ENCODE peak calls at places on chromosomes 16 and 17, in five cellular contexts. Y is foreskin fibroblast, Q is coronary artery, I is PC-3, N is HepG2. K is an unnamed sample.

GRCh38 chr17:58564971-58565370 is 50.5 kb upstream of the MTMR4 start:
- DNase-seq in Y (no peak), Q (no peak), I (no peak), N (no peak), K (no peak)

GRCh38 chr16:77723108-77723514 is 797 bp downstream of the NUDT7 start:
- DNase-seq in Y (peak), Q (no peak), I (no peak), N (no peak), K (no peak)

GRCh38 chr17:59754547-59754946 is 47.1 kb downstream of the VMP1 start:
- DNase-seq in Y (peak), Q (no peak), I (peak), N (peak), K (peak)

GRCh38 chr17:18377437-18378204 is at the start of gene EVPLL:
- DNase-seq in Y (no peak), Q (no peak), I (peak), N (no peak), K (no peak)

GRCh38 chr17:63786961-63787711 is 13.2 kb downstream of the DDX42 start:
- DNase-seq in Y (no peak), Q (no peak), I (peak), N (no peak), K (no peak)

GRCh38 chr16:85627835-85628556 is 14.9 kb downstream of the GSE1 start:
- DNase-seq in Y (no peak), Q (no peak), I (no peak), N (no peak), K (no peak)

GRCh38 chr16:68367440-68367839 is 56.6 kb downstream of the PRMT7 start:
- DNase-seq in Y (peak), Q (no peak), I (no peak), N (no peak), K (no peak)

GRCh38 chr17:83173997-83174858 is 94.8 kb downstream of the METRNL start:
- DNase-seq in Y (no peak), Q (peak), I (peak), N (peak), K (no peak)

GRCh38 chr16:57411362-57411976 is 6.9 kb downstream of the CCL17 start:
- DNase-seq in Y (no peak), Q (no peak), I (no peak), N (no peak), K (no peak)

GRCh38 chr17:56367381-56367780 is 214.1 kb downstream of the ANKFN1 start:
- DNase-seq in Y (no peak), Q (no peak), I (no peak), N (no peak), K (no peak)

GRCh38 chr16:66328282-66328681 is 38.2 kb upstream of the CDH5 start:
- DNase-seq in Y (no peak), Q (no peak), I (no peak), N (no peak), K (no peak)

GRCh38 chr17:71099003-71099710 is 929.8 kb downstream of the KCNJ2 start:
- DNase-seq in Y (no peak), Q (no peak), I (no peak), N (no peak), K (no peak)

GRCh38 chr17:1561420-1562177 is 993 bp downstream of the PITPNA start:
- DNase-seq in Y (peak), Q (no peak), I (peak), N (no peak), K (no peak)

GRCh38 chr17:81459224-81459623 is 53.4 kb downstream of the ACTG1 start:
- DNase-seq in Y (no peak), Q (no peak), I (no peak), N (no peak), K (no peak)

GRCh38 chr17:81365148-81365600 is 30.1 kb upstream of the BAHCC1 start:
- DNase-seq in Y (peak), Q (peak), I (peak), N (no peak), K (no peak)

GRCh38 chr16:1651509-1652342 is 26.4 kb upstream of the JPT2 start:
- DNase-seq in Y (no peak), Q (no peak), I (peak), N (no peak), K (no peak)

GRCh38 chr16:85583491-85584181 is 29.5 kb upstream of the GSE1 start:
- DNase-seq in Y (peak), Q (no peak), I (no peak), N (no peak), K (peak)

GRCh38 chr17:71170070-71170469 is 950.8 kb upstream of the SOX9 start:
- DNase-seq in Y (no peak), Q (no peak), I (no peak), N (no peak), K (no peak)

GRCh38 chr17:15268465-15268864 is 3.3 kb upstream of the PMP22 start:
- DNase-seq in Y (no peak), Q (no peak), I (no peak), N (no peak), K (no peak)

GRCh38 chr16:72723781-72724180 is 324.1 kb downstream of the ZFHX3 start:
- DNase-seq in Y (peak), Q (no peak), I (peak), N (no peak), K (peak)

GRCh38 chr17:43665038-43665386 is 3.3 kb upstream of the MEOX1 start:
- DNase-seq in Y (no peak), Q (no peak), I (no peak), N (no peak), K (no peak)

GRCh38 chr17:33469911-33470310 is 176.8 kb upstream of the ASIC2 start:
- DNase-seq in Y (peak), Q (no peak), I (no peak), N (no peak), K (peak)

GRCh38 chr16:81094771-81095251 is 1.4 kb downstream of the GCSH start:
- DNase-seq in Y (peak), Q (no peak), I (no peak), N (no peak), K (no peak)

GRCh38 chr16:25157476-25157875 is 45.9 kb downstream of the LCMT1 start:
- DNase-seq in Y (no peak), Q (no peak), I (no peak), N (no peak), K (no peak)

GRCh38 chr17:57410169-57410568 is 153.8 kb downstream of the MSI2 start:
- DNase-seq in Y (no peak), Q (no peak), I (no peak), N (no peak), K (no peak)

GRCh38 chr17:55237268-55237667 is 27.5 kb upstream of the HLF start:
- DNase-seq in Y (peak), Q (no peak), I (no peak), N (no peak), K (no peak)

GRCh38 chr16:67530013-67530939 is 1.6 kb downstream of the RIPOR1 start:
- DNase-seq in Y (peak), Q (peak), I (peak), N (no peak), K (no peak)

GRCh38 chr17:68821860-68822693 is 133.1 kb downstream of the ABCA8 start:
- DNase-seq in Y (peak), Q (no peak), I (peak), N (peak), K (peak)

GRCh38 chr16:14304891-14305459 is 233.9 kb downstream of the MRTFB start:
- DNase-seq in Y (no peak), Q (no peak), I (no peak), N (no peak), K (no peak)

GRCh38 chr16:14302031-14302398 is 230.9 kb downstream of the MRTFB start:
- DNase-seq in Y (peak), Q (peak), I (peak), N (peak), K (no peak)

GRCh38 chr16:14303654-14304394 is 232.7 kb downstream of the MRTFB start:
- DNase-seq in Y (peak), Q (no peak), I (no peak), N (no peak), K (no peak)

GRCh38 chr16:14302399-14303181 is 231.5 kb downstream of the MRTFB start:
- DNase-seq in Y (peak), Q (no peak), I (no peak), N (no peak), K (no peak)

DNA sequence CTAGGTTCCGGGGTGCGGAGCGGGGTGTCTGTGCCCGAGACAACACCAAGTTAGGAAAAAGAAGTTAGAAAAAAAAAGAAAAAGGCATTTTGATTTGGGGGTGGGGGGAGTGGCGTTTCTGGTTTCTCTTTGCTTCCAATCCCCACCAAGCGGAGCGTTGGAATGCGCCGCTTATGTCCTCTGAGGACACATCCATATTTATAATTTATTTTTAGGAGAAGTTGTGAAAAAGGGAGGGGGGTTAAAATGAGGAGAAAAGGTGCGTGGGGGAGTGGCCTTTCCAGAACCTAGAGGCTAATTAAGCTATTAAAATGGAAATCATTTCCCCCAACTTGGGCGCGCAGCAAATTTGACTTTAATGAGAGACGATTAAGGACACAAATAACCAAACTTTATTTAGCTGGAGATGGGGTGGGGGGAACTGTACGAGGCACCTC is 232.1 kb downstream of the MRTFB start:
- DNase-seq in Y (peak), Q (no peak), I (no peak), N (no peak), K (no peak)
- H3K4me3 ChIP-seq in Y (peak), Q (peak), I (peak), N (peak), K (peak)

GRCh38 chr16:89452925-89453324 is 37.4 kb downstream of the ANKRD11 start:
- DNase-seq in Y (no peak), Q (no peak), I (no peak), N (no peak), K (no peak)
- H3K4me3 ChIP-seq in Y (no peak), Q (no peak), I (no peak), N (no peak), K (no peak)

GRCh38 chr17:37488009-37488604 is 1.6 kb upstream of the DUSP14 start:
- DNase-seq in Y (peak), Q (no peak), I (peak), N (peak), K (peak)
- H3K4me3 ChIP-seq in Y (peak), Q (peak), I (peak), N (peak), K (peak)

DNA sequence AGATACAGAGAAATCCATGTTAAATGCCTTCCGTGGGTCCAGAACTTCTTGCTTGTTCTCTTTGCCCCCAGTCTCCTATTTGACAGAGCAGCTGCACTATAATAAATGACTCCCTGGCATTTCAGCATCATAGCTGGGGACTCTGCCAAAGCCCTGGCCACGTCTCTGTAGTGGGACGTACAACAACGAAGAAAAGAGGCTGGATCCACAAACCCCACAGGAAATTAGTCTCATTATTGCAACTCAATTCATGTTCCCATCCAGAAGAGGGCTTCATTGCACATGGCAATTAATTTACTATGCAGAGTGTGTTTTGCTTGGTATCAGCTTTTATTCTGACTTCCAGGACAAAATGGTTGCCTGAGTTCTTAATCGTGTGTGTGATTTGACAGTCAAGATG is 121.3 kb downstream of the CDH13 start:
- DNase-seq in Y (peak), Q (no peak), I (no peak), N (no peak), K (no peak)
- H3K4me3 ChIP-seq in Y (no peak), Q (no peak), I (no peak), N (no peak), K (no peak)

GRCh38 chr16:49828545-49829267 is 27.2 kb downstream of the ZNF423 start:
- DNase-seq in Y (no peak), Q (no peak), I (no peak), N (no peak), K (no peak)
- H3K4me3 ChIP-seq in Y (no peak), Q (no peak), I (no peak), N (no peak), K (no peak)

GRCh38 chr17:49002331-49002730 is 5.1 kb downstream of the IGF2BP1 start:
- DNase-seq in Y (no peak), Q (no peak), I (no peak), N (no peak), K (no peak)
- H3K4me3 ChIP-seq in Y (no peak), Q (no peak), I (no peak), N (no peak), K (no peak)

DNA sequence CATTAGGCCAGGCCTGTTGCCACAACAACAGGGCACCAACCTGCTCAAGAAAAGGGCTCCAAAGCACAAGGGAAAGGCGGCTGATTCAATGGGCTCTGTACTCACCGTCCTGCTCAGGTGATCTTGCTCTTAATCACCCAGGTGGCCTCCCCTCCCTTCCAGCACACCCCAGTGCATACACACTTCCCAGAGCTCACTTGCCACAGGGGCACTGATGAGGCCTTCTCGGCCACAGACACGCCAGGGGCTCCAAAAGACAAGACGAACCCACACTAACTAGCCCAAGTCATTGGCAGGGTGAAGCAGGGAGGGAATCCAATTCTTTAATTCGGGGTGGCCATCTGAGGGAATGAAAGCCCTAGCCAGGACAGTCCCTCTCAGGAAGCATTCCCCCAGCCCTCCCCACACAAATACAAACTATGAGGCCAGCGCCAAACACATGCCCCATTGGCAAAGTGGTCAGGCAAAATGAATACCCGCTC is 1.4 kb downstream of the MYO18A start:
- DNase-seq in Y (no peak), Q (no peak), I (peak), N (peak), K (no peak)
- H3K4me3 ChIP-seq in Y (peak), Q (peak), I (peak), N (peak), K (peak)

DNA sequence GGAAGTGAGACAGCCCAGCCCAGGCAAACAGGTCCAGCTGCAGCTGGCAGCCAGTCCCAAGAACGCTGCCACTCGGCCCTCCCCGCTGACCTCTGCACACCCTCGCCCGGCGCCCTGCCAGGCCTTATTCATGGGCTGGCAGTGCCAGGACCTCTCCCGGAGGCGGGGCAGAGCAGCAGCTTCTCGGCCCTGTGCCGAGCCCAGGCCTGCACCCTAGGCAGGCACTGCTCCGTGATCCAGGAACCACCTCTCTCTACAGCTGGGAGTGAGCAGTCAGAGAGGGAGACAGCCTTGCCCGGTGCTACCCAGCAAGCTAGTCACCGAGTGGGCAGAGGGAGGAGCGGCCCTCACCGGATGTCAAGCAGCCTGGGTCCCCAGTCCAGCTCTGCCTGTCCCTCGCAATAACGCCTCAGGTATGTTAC is 79.9 kb upstream of the CBX4 start:
- DNase-seq in Y (peak), Q (peak), I (peak), N (no peak), K (no peak)
- H3K4me3 ChIP-seq in Y (no peak), Q (peak), I (peak), N (no peak), K (no peak)

DNA sequence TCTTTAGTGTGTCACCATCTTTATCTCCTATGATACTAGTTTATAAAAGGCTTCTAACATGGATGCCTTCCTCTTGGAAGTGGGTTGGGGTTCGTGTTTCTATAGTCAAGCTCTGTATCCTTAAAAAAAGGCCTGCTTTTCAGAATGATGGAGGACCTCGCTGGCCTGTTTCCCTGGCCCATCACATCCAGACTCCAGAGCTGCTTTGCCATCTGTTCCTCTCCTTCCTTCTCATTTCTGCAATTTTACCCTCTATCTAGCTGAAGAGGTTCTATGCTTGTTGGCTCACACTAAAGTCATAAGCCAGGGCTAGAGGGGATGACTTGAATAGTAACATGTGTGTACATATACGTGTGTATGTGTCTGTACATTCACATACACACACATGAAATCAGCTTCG is 450.8 kb upstream of the HSBP1 start:
- DNase-seq in Y (no peak), Q (no peak), I (no peak), N (no peak), K (no peak)
- H3K4me3 ChIP-seq in Y (no peak), Q (no peak), I (no peak), N (no peak), K (no peak)